ENCODE peak calls at places on chromosomes 1 and 21, in ten cellular contexts. U is fibroblast of lung; O is astrocyte; X is T-helper 2 cell; W is stimulated activated CD8-positive, alpha-beta memory T cell treated with anti-CD3 and anti-CD28 coated beads, Interleukin-2, amount 100 ng/mL, for 1 hour; A is CD8-positive, alpha-beta memory T cell; K is PC-3; D is H9; N is effector CD4-positive, alpha-beta T cell; P is NCI-H1930. G is an unnamed sample.

GRCh38 chr21:36751383-36751782 is 52.5 kb downstream of the SIM2 start:
- DNase-seq in N (no peak), A (no peak), K (no peak), U (no peak), D (no peak), W (no peak), P (no peak), X (no peak), O (no peak), G (no peak)

GRCh38 chr1:68600049-68600661 is 103.3 kb upstream of the DEPDC1 start:
- DNase-seq in O (no peak), X (no peak), U (peak), K (peak), W (no peak), P (no peak), A (no peak), D (peak), N (no peak), G (peak)

GRCh38 chr1:162310337-162310736 is 66.3 kb downstream of the SPATA46 start:
- DNase-seq in O (peak), N (no peak), U (no peak), K (peak), X (no peak), P (no peak), A (no peak), D (no peak), W (no peak), G (no peak)

GRCh38 chr1:236018885-236019453 is 45.9 kb downstream of the NID1 start:
- DNase-seq in N (no peak), A (no peak), P (no peak), D (no peak), W (no peak), X (no peak), O (no peak), U (peak), K (no peak), G (no peak)

GRCh38 chr1:158972841-158973240 is 36.9 kb upstream of the IFI16 start:
- DNase-seq in O (no peak), N (no peak), W (no peak), A (no peak), X (no peak), P (no peak), U (peak), K (peak), D (no peak), G (no peak)

GRCh38 chr1:212620293-212620692 is 11.7 kb downstream of the ATF3 start:
- DNase-seq in P (no peak), N (no peak), K (no peak), U (no peak), W (no peak), D (no peak), X (no peak), A (no peak), O (no peak), G (no peak)

GRCh38 chr1:212291505-212292134 is 6.4 kb downstream of the PPP2R5A start:
- DNase-seq in N (no peak), P (peak), D (no peak), A (peak), O (peak), X (no peak), W (no peak), K (peak), U (peak), G (no peak)

GRCh38 chr21:17537299-17537698 is 24.5 kb downstream of the CXADR start:
- DNase-seq in X (no peak), A (no peak), P (no peak), O (no peak), K (peak), N (no peak), U (peak), D (no peak), W (no peak), G (peak)

GRCh38 chr1:78843111-78843908 is 163.2 kb downstream of the ADGRL4 start:
- DNase-seq in D (no peak), X (no peak), N (no peak), P (no peak), O (peak), W (no peak), A (no peak), U (peak), K (peak), G (no peak)